ENCODE peak calls at places on chromosomes 6 and 20, in ten cellular contexts. I is psoas muscle, F is pancreas, H is K562, K is PC-9, G is fibroblast of pulmonary artery, D is upper lobe of right lung, U is astrocyte of the spinal cord, W is fibroblast of lung, R is adrenal gland. T is an unnamed sample.

GRCh38 chr6:156174026-156174880 is 602.9 kb upstream of the ARID1B start:
- DNase-seq in H (no peak), W (no peak), I (no peak), G (no peak), U (no peak), R (no peak), D (no peak), K (no peak), F (no peak), T (no peak)

GRCh38 chr6:43499028-43499815 is 10.9 kb downstream of the LRRC73 start:
- DNase-seq in U (no peak), F (no peak), W (no peak), H (no peak), I (no peak), K (no peak), R (no peak), G (no peak), D (no peak), T (no peak)

GRCh38 chr20:38645980-38646858 is 44.6 kb downstream of the ARHGAP40 start:
- DNase-seq in W (peak), G (peak), U (peak), R (peak), I (peak), K (peak), D (peak), F (peak), H (peak), T (no peak)

GRCh38 chr6:56916849-56917551 is 37.9 kb upstream of the BEND6 start:
- DNase-seq in W (no peak), F (no peak), D (no peak), R (no peak), G (no peak), U (peak), H (no peak), I (no peak), K (no peak), T (no peak)

GRCh38 chr6:34615574-34616229 is 59.6 kb upstream of the SPDEF start:
- DNase-seq in K (no peak), U (no peak), H (peak), W (no peak), F (no peak), D (no peak), G (no peak), I (no peak), R (no peak), T (no peak)

GRCh38 chr20:46022411-46023147 is 6.4 kb upstream of the SLC12A5 start:
- DNase-seq in H (peak), D (peak), W (no peak), R (no peak), I (peak), G (peak), F (peak), U (no peak), K (peak), T (no peak)

GRCh38 chr20:46347831-46348230 is 39.5 kb upstream of the CDH22 start:
- DNase-seq in R (no peak), G (no peak), D (no peak), U (no peak), I (no peak), W (no peak), F (no peak), K (no peak), H (no peak), T (no peak)

GRCh38 chr6:50816115-50816675 is 2.5 kb upstream of the TFAP2B start:
- DNase-seq in W (peak), G (peak), I (peak), H (peak), R (peak), D (peak), U (peak), F (peak), K (peak), T (peak)

GRCh38 chr6:30614044-30614842 is 2.8 kb downstream of the PPP1R10 start:
- DNase-seq in R (no peak), I (no peak), K (no peak), D (no peak), U (no peak), H (no peak), G (no peak), W (no peak), F (no peak), T (no peak)

GRCh38 chr20:33704197-33704924 is 15.7 kb downstream of the PXMP4 start:
- DNase-seq in W (no peak), I (no peak), R (no peak), G (no peak), K (no peak), U (no peak), D (no peak), F (no peak), H (no peak), T (no peak)

GRCh38 chr6:15465212-15465611 is 197.6 kb downstream of the DTNBP1 start:
- DNase-seq in W (no peak), U (no peak), K (no peak), H (no peak), F (no peak), D (no peak), G (no peak), I (no peak), R (no peak), T (no peak)

GRCh38 chr6:3247255-3248146 is 11.2 kb upstream of the PSMG4 start:
- DNase-seq in D (no peak), W (peak), U (peak), R (peak), G (peak), F (peak), H (peak), I (no peak), K (peak), T (peak)

GRCh38 chr6:3535716-3536435 is 79.0 kb upstream of the SLC22A23 start:
- DNase-seq in R (no peak), H (no peak), F (no peak), G (no peak), I (no peak), K (no peak), D (no peak), U (no peak), W (peak), T (no peak)

GRCh38 chr6:109322825-109323580 is 59.3 kb downstream of the CD164 start:
- DNase-seq in K (no peak), F (no peak), G (peak), U (no peak), W (no peak), D (no peak), H (peak), I (no peak), R (peak), T (no peak)

GRCh38 chr6:158039178-158039557 is 57.5 kb downstream of the SYNJ2 start:
- DNase-seq in W (no peak), D (peak), K (peak), G (no peak), R (peak), I (no peak), F (no peak), H (no peak), U (peak), T (no peak)

GRCh38 chr6:33757906-33758305 is 11.2 kb upstream of the IP6K3 start:
- DNase-seq in K (no peak), W (no peak), F (no peak), D (no peak), R (no peak), I (no peak), U (no peak), G (no peak), H (no peak), T (no peak)

GRCh38 chr6:99334526-99335127 is 14.8 kb downstream of the FAXC start:
- DNase-seq in U (peak), K (peak), D (no peak), G (peak), H (peak), W (peak), F (peak), I (no peak), R (no peak), T (peak)

GRCh38 chr6:44222486-44222986 is 859 bp upstream of the SLC29A1 start:
- DNase-seq in F (no peak), W (no peak), H (no peak), U (no peak), K (no peak), D (no peak), G (no peak), I (no peak), R (no peak), T (no peak)

GRCh38 chr6:150622941-150623874 is 23.5 kb downstream of the PLEKHG1 start:
- DNase-seq in G (no peak), I (no peak), K (no peak), R (no peak), D (no peak), U (no peak), F (no peak), W (no peak), H (no peak), T (no peak)

GRCh38 chr20:37969949-37970855 is 63.1 kb downstream of the TTI1 start:
- DNase-seq in D (no peak), K (no peak), R (no peak), I (no peak), H (no peak), U (no peak), W (no peak), F (no peak), G (no peak), T (no peak)

GRCh38 chr20:6036213-6036612 is 17.6 kb downstream of the LRRN4 start:
- DNase-seq in F (no peak), U (no peak), I (no peak), G (no peak), H (no peak), W (no peak), K (no peak), R (no peak), D (no peak), T (no peak)

GRCh38 chr6:41519305-41519747 is 26.9 kb upstream of the FOXP4 start:
- DNase-seq in R (no peak), I (no peak), K (no peak), U (no peak), W (no peak), H (no peak), G (no peak), F (no peak), D (no peak), T (no peak)

GRCh38 chr6:143961868-143962643 is 46.0 kb downstream of the PLAGL1 start:
- DNase-seq in F (no peak), G (no peak), I (no peak), H (no peak), D (no peak), K (no peak), R (no peak), U (no peak), W (no peak), T (no peak)

GRCh38 chr6:157587127-157587729 is 206.2 kb downstream of the ZDHHC14 start:
- DNase-seq in U (no peak), G (no peak), I (no peak), D (no peak), H (no peak), K (no peak), F (no peak), R (no peak), W (no peak), T (no peak)

GRCh38 chr6:129215246-129215645 is 332.3 kb downstream of the LAMA2 start:
- DNase-seq in R (no peak), U (no peak), G (no peak), K (no peak), H (no peak), D (no peak), I (no peak), W (no peak), F (no peak), T (no peak)

GRCh38 chr6:31186052-31186734 is 15.7 kb upstream of the POU5F1 start:
- DNase-seq in I (peak), F (peak), W (no peak), U (no peak), R (no peak), D (peak), K (no peak), H (no peak), G (no peak), T (no peak)

GRCh38 chr20:9270831-9271230 is 201.9 kb downstream of the PLCB4 start:
- DNase-seq in D (no peak), G (peak), H (no peak), W (peak), R (no peak), K (no peak), I (no peak), U (peak), F (no peak), T (peak)

DNA sequence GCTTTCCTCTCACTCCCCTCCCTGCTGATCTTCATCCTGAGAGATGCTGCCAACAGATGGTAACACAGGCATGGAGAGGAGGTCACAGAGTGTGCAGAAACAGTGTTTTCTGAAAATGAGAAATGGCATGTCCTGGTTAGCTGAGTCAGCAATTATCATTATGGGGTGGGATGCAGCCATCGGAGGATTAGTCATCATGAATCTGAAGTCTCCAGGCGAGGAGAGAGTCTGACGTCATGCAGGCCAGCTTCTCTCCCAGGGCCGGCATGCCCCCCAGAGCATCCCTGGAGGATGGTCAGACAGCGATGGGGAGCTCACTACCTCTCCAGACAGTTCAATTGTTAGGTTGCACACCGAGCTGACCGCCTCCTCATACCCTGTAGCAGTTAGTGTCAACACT is 4.7 kb upstream of the GTSF1L start:
- DNase-seq in R (no peak), U (peak), F (no peak), G (peak), I (no peak), D (no peak), H (peak), K (no peak), W (peak), T (no peak)
- H3K4me3 ChIP-seq in R (no peak), U (no peak), F (no peak), G (no peak), I (no peak), D (no peak), H (no peak), K (no peak), W (no peak), T (no peak)

DNA sequence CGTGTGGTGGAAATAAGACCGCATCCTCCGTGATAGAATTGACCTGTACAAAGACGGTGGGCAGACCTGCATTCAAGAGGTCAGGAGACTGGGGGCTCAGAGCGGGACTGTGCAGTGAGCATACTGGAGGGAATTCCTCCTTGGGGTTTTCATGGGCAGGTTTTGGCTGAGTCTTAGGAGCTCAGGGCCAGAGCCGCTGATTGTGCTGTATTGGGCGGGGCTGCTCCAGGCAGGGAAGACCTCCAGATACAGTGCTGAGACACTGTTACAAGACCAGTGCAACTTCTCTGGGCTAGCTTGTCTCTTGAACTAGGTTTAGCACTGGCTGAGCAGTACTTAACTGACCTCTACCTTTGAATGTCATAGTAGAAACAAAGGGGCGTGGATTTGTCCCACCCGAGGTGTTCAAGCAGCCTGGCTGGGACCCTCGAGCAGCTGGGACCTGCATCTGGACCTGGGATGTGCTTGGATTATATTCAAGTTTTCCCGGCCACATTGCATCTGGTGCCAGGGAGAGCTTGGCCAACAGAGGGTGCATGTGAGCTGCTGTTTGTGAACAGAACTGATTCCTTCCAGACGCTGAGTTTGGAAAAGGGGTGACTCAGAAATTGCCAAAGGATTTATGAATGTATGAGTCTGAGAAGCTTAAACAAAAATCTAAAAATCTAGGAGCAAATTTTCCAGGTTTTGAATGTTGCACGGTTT is 33.4 kb upstream of the SLC22A1 start:
- DNase-seq in H (peak), I (peak), U (peak), R (peak), G (peak), K (peak), D (no peak), F (peak), W (peak), T (peak)
- TF ChIP-seq CTCF in H (peak), I (peak), U (peak), R (peak), G (peak), K (peak), D (peak), F (no peak), W (peak), T (peak)

DNA sequence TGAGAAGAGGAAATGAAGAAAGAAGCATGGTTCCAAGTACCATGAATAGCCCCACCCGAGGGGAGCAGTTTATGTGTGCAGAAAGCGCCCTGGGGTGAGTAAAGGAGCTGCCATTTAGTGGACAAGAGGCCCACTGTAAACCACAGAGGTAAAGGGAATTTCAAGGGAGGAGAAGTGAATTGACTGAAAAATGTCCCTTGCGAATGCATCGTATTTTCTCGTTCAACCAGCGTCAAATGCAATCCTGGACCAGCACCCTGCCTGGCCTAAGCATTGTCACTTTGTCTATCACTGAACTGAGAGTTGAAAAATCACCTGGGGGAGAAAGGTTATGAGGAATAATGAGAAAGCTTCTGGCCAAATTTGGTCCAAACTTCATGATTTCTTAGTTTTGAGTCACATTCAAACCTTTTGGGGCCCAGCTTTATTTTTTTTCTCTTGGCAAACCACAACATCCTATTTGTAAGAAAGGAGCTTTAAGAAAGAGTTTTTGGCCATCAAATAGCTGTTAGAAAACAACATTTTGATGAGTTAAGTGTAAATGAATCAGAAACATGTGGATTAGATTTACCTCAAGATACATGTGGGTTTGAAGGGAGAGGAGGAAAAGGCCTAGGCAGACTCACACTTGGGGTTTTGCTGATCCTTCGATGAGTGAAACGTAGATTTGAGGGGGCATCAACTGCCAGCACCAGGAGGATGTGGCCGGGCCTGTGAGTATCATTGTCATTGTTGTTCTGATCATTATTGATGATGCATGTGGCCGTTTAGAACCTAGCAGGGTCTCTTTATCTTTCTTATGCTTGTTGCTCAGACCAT is 214.0 kb downstream of the CLIC5 start:
- DNase-seq in D (no peak), U (no peak), G (no peak), R (no peak), K (no peak), W (no peak), H (no peak), F (no peak), I (no peak), T (no peak)
- H3K4me3 ChIP-seq in D (no peak), U (no peak), G (no peak), R (no peak), K (no peak), W (no peak), H (no peak), F (no peak), I (no peak), T (no peak)

GRCh38 chr20:60718743-60719142 is 533.3 kb upstream of the CDH4 start:
- DNase-seq in D (no peak), F (no peak), U (no peak), K (no peak), G (no peak), H (peak), W (no peak), R (no peak), I (no peak), T (no peak)
- TF ChIP-seq CTCF in D (no peak), F (no peak), U (no peak), K (no peak), G (no peak), H (peak), W (no peak), R (no peak), I (no peak), T (peak)

GRCh38 chr6:6003334-6004146 is 3.2 kb downstream of the NRN1 start:
- DNase-seq in K (no peak), U (peak), H (no peak), D (no peak), G (no peak), F (no peak), W (no peak), I (peak), R (no peak), T (no peak)

GRCh38 chr6:6002809-6003333 is 3.9 kb downstream of the NRN1 start:
- DNase-seq in F (no peak), K (no peak), D (no peak), W (no peak), U (no peak), I (no peak), R (no peak), G (no peak), H (no peak), T (no peak)

GRCh38 chr6:6002005-6002808 is 4.5 kb downstream of the NRN1 start:
- DNase-seq in F (no peak), G (no peak), H (no peak), K (no peak), R (no peak), I (no peak), W (no peak), D (no peak), U (no peak), T (no peak)

GRCh38 chr6:6005467-6006427 is 978 bp downstream of the NRN1 start:
- DNase-seq in F (no peak), U (no peak), K (no peak), D (no peak), G (no peak), H (no peak), W (no peak), I (no peak), R (no peak), T (no peak)

GRCh38 chr6:6004147-6004995 is 2.4 kb downstream of the NRN1 start:
- DNase-seq in G (peak), K (no peak), R (no peak), H (no peak), F (no peak), I (no peak), D (no peak), W (peak), U (peak), T (no peak)
- H3K4me3 ChIP-seq in G (no peak), K (no peak), R (no peak), H (no peak), F (no peak), I (peak), D (peak), W (no peak), U (peak), T (peak)

T was measured in AG09309.